ENCODE peak calls at places on chromosome 3, in four cellular contexts. One of them, this sample, is unnamed.

GRCh38 chr3:1576047-1576446 is 483.2 kb downstream of the CNTN6 start:
- DNase-seq in amygdala: no peak
- DNase-seq in SW480: no peak
- DNase-seq in AG04450: no peak
- DNase-seq in this sample: no peak

GRCh38 chr3:124119056-124119721 is 127.3 kb upstream of the ROPN1 start:
- DNase-seq in amygdala: no peak
- DNase-seq in AG04450: peak
- DNase-seq in SW480: no peak
- DNase-seq in this sample: no peak

GRCh38 chr3:163768048-163768447 is 1310.2 kb downstream of the SI start:
- DNase-seq in amygdala: no peak
- DNase-seq in AG04450: no peak
- DNase-seq in SW480: no peak
- DNase-seq in this sample: no peak

GRCh38 chr3:18424213-18424861 is 802 bp downstream of the SATB1 start:
- DNase-seq in AG04450: no peak
- DNase-seq in amygdala: no peak
- DNase-seq in SW480: no peak
- DNase-seq in this sample: no peak

GRCh38 chr3:9600597-9600996 is 47.0 kb upstream of the LHFPL4 start:
- DNase-seq in amygdala: no peak
- DNase-seq in AG04450: no peak
- DNase-seq in SW480: peak
- DNase-seq in this sample: peak

GRCh38 chr3:53518495-53518981 is 24.1 kb downstream of the CACNA1D start:
- DNase-seq in amygdala: no peak
- DNase-seq in AG04450: no peak
- DNase-seq in SW480: no peak
- DNase-seq in this sample: no peak

GRCh38 chr3:61601831-61602230 is 40.5 kb downstream of the PTPRG start:
- DNase-seq in AG04450: no peak
- DNase-seq in SW480: no peak
- DNase-seq in amygdala: no peak
- DNase-seq in this sample: no peak

GRCh38 chr3:126197854-126198584 is 17.6 kb upstream of the ALDH1L1 start:
- DNase-seq in SW480: peak
- DNase-seq in AG04450: peak
- DNase-seq in amygdala: peak
- DNase-seq in this sample: peak

GRCh38 chr3:128554100-128554464 is 61.1 kb upstream of the GATA2 start:
- DNase-seq in AG04450: no peak
- DNase-seq in amygdala: no peak
- DNase-seq in SW480: no peak
- DNase-seq in this sample: peak

This sample was measured in ACHN.